ENCODE peak calls at places on chromosome 3, in nine cellular contexts. W, G, T, C, Z, Y, R, B and L are unnamed samples.

GRCh38 chr3:197356741-197357140 is 58.3 kb upstream of the DLG1 start:
- DNase-seq in T (no peak), B (no peak), W (no peak), Y (no peak), Z (no peak), G (no peak), C (no peak), R (no peak), L (no peak)

GRCh38 chr3:111712294-111713180 is 117.4 kb upstream of the ZBED2 start:
- DNase-seq in W (no peak), R (no peak), G (peak; percentile 29), Z (peak; percentile 8), Y (no peak), B (no peak), T (no peak), C (no peak), L (no peak)

GRCh38 chr3:50374363-50375108 is 15.2 kb upstream of the TMEM115 start:
- DNase-seq in T (no peak), Z (no peak), W (no peak), Y (no peak), G (no peak), R (no peak), B (no peak), C (no peak), L (no peak)

GRCh38 chr3:67416703-67417102 is 237.7 kb downstream of the SUCLG2 start:
- DNase-seq in Y (no peak), G (peak; percentile 13), R (no peak), T (no peak), B (no peak), C (no peak), W (no peak), Z (no peak), L (no peak)

GRCh38 chr3:190306513-190307163 is 15.6 kb downstream of the CLDN1 start:
- DNase-seq in C (no peak), B (peak; percentile 76), G (peak; percentile 51), R (no peak), T (no peak), W (peak; percentile 26), Y (no peak), Z (peak; percentile 44), L (no peak)

GRCh38 chr3:33900809-33901505 is 102.5 kb downstream of the PDCD6IP start:
- DNase-seq in T (no peak), C (no peak), R (no peak), B (no peak), W (no peak), Z (no peak), G (no peak), Y (no peak), L (no peak)

GRCh38 chr3:161212892-161213291 is 8.2 kb upstream of the NMD3 start:
- DNase-seq in B (no peak), G (peak; percentile 20), T (no peak), Z (no peak), Y (no peak), R (no peak), C (no peak), W (no peak), L (no peak)

GRCh38 chr3:14124223-14124614 is 451 bp downstream of the CHCHD4 start:
- DNase-seq in W (peak; percentile 69), Y (peak; percentile 35), T (peak; percentile 78), C (no peak), R (no peak), Z (peak; percentile 33), B (no peak), G (no peak), L (peak; percentile 81)

GRCh38 chr3:134622803-134623365 is 27.9 kb downstream of the KY start:
- DNase-seq in W (no peak), G (no peak), C (no peak), Y (peak; percentile 4), R (no peak), T (no peak), B (no peak), Z (no peak), L (no peak)

GRCh38 chr3:117059054-117059989 is 349.7 kb downstream of the TUSC7 start:
- DNase-seq in Z (no peak), T (no peak), W (no peak), Y (no peak), G (peak; percentile 23), B (peak; percentile 63), R (no peak), C (no peak), L (no peak)

GRCh38 chr3:149603126-149604074 is 54.4 kb downstream of the WWTR1 start:
- DNase-seq in G (peak; percentile 87), Z (no peak), R (no peak), Y (no peak), W (no peak), C (no peak), T (no peak), B (no peak), L (no peak)

GRCh38 chr3:54488297-54488696 is 365.9 kb downstream of the CACNA2D3 start:
- DNase-seq in G (no peak), R (no peak), W (no peak), Z (no peak), C (no peak), B (no peak), Y (no peak), T (no peak), L (no peak)

GRCh38 chr3:196336319-196337145 is 1.7 kb downstream of the TM4SF19 start:
- DNase-seq in Z (no peak), C (peak; percentile 74), G (no peak), R (no peak), Y (no peak), T (no peak), B (peak; percentile 51), W (no peak), L (no peak)

GRCh38 chr3:126349611-126350501 is 7.4 kb downstream of the KLF15 start:
- DNase-seq in B (no peak), Z (no peak), C (no peak), R (no peak), W (no peak), T (no peak), G (no peak), Y (peak; percentile 18), L (no peak)

GRCh38 chr3:99532246-99532645 is 106.1 kb upstream of the COL8A1 start:
- DNase-seq in C (no peak), R (no peak), T (peak; percentile 17), G (peak; percentile 80), B (peak; percentile 34), Z (no peak), Y (peak; percentile 80), W (peak; percentile 34), L (no peak)

GRCh38 chr3:117358717-117359314 is 649.2 kb downstream of the TUSC7 start:
- DNase-seq in Y (peak; percentile 13), B (no peak), G (no peak), T (no peak), R (no peak), C (no peak), W (no peak), Z (no peak), L (no peak)

GRCh38 chr3:44468572-44469520 is 8.6 kb downstream of the ZNF445 start:
- DNase-seq in Z (no peak), W (peak; percentile 34), G (peak; percentile 49), R (no peak), T (no peak), C (no peak), B (no peak), Y (peak; percentile 16), L (no peak)

GRCh38 chr3:98482717-98483482 is 14.6 kb upstream of the OR5K2 start:
- DNase-seq in R (no peak), B (no peak), C (no peak), Y (no peak), T (no peak), W (no peak), Z (no peak), G (no peak), L (no peak)